ENCODE peak calls at places on chromosomes 1 and 21, in eight cellular contexts. C is fibroblast of pulmonary artery, L is kidney, V is endothelial cell of umbilical vein, R is H9, Q is fibroblast of lung, Z is type B pancreatic cell, U is GM10248. T is an unnamed sample.

GRCh38 chr1:243499711-243500110 is 243.9 kb downstream of the SDCCAG8 start:
- DNase-seq in Q (no peak), C (no peak), Z (no peak), V (no peak), L (no peak), U (no peak), R (no peak), T (no peak)

GRCh38 chr1:88061106-88061829 is 622.8 kb upstream of the PKN2 start:
- DNase-seq in C (peak), V (peak), L (no peak), R (peak), U (peak), Q (peak), Z (no peak), T (peak)

GRCh38 chr1:15286452-15286851 is 39.4 kb downstream of the FHAD1 start:
- DNase-seq in L (no peak), R (no peak), V (no peak), Q (no peak), U (no peak), Z (no peak), C (no peak), T (no peak)

GRCh38 chr1:167424038-167424619 is 94.2 kb downstream of the CD247 start:
- DNase-seq in L (no peak), C (no peak), Q (no peak), U (no peak), Z (no peak), V (no peak), R (no peak), T (no peak)

GRCh38 chr1:48492392-48492791 is 20.4 kb upstream of the SPATA6 start:
- DNase-seq in U (no peak), R (no peak), V (peak), L (no peak), Q (no peak), C (peak), Z (no peak), T (no peak)

GRCh38 chr1:161217831-161218230 is 2.7 kb downstream of the FCER1G start:
- DNase-seq in Z (no peak), R (no peak), V (no peak), Q (no peak), C (no peak), U (no peak), L (no peak), T (no peak)

GRCh38 chr1:53372501-53372951 is 44.7 kb upstream of the LRP8 start:
- DNase-seq in V (no peak), Z (peak), L (peak), R (peak), Q (no peak), U (no peak), C (no peak), T (no peak)

GRCh38 chr1:11692899-11693590 is 1.5 kb downstream of the DRAXIN start:
- DNase-seq in Z (no peak), R (no peak), V (peak), Q (peak), L (no peak), C (peak), U (no peak), T (no peak)

GRCh38 chr1:43232071-43232470 is 37.7 kb upstream of the TMEM125 start:
- DNase-seq in V (peak), L (no peak), Z (no peak), Q (peak), U (no peak), C (peak), R (no peak), T (no peak)

GRCh38 chr1:75791022-75791421 is 5.0 kb downstream of the RABGGTB start:
- DNase-seq in Q (peak), R (no peak), Z (no peak), V (no peak), L (no peak), C (peak), U (no peak), T (no peak)

GRCh38 chr1:194102607-194103006 is 916.2 kb upstream of the B3GALT2 start:
- DNase-seq in R (peak), U (no peak), Z (no peak), Q (no peak), V (no peak), C (no peak), L (no peak), T (no peak)
- TF ChIP-seq CTCF in R (peak), U (no peak), Z (no peak), Q (no peak), V (no peak), C (peak), L (no peak), T (no peak)

DNA sequence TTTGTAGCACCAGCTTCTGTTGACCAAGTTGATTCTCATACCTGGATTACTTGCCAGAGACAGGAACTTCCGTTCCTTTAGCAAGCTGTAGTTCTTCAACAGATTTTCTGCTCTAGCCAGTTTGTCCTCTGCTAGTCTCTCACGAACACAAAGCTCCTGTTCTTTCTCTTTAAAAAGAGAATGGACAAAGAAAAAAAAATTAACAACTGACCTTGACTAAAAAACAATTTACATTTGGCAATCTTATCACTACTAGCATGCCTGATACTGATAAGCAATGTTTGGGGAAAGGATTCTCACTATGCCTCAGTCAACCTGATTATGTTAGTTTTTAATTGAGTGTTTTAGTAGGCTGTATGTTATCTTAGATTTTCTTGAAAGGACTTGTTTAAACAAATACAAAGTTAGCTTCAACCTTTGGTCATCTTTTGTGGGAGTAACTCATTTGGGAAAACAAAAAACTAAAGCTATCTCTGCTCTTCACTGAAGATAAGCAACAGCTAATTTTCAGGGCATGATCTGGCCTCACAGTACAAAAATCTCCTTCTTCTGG is 8.3 kb downstream of the NEK2 start:
- DNase-seq in V (no peak), L (no peak), C (no peak), Q (no peak), Z (no peak), U (no peak), R (no peak), T (no peak)
- TF ChIP-seq CTCF in V (no peak), L (no peak), C (no peak), Q (no peak), Z (no peak), U (no peak), R (no peak), T (no peak)

GRCh38 chr21:44932366-44933181 is 7.3 kb upstream of the SLX9 start:
- DNase-seq in L (peak), C (no peak), U (peak), Q (no peak), V (no peak), Z (no peak), R (no peak), T (peak)
- TF ChIP-seq CTCF in L (peak), C (peak), U (peak), Q (no peak), V (peak), Z (peak), R (peak), T (peak)

GRCh38 chr1:96076589-96076988 is 645.0 kb upstream of the PTBP2 start:
- DNase-seq in L (no peak), Q (no peak), C (no peak), U (no peak), R (no peak), Z (no peak), V (no peak), T (no peak)

GRCh38 chr1:96075704-96076455 is 645.7 kb upstream of the PTBP2 start:
- DNase-seq in Q (peak), R (no peak), U (no peak), L (no peak), C (peak), Z (no peak), V (peak), T (no peak)

DNA sequence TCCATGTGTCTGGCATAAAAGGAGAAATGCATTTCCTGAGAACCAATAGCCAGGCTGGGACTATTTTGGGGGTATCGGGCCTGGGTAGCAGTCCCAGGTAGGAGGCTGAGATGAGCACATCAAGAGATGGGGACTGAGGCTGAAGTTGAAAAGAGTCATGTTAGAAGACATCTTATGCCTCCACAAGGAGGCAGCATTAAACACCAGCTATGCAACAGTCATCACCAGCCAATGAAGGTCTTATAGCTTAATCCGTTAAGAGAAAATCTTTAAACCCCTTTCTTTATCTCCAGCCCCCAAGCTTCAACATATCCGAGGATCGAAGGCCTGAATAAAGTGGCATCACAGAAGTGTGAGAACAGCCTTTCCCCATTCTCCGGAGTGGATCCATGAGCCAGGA is 640.7 kb upstream of the PTBP2 start:
- DNase-seq in U (no peak), V (no peak), R (no peak), C (peak), Q (peak), Z (no peak), L (no peak), T (no peak)
- TF ChIP-seq CTCF in U (no peak), V (no peak), R (peak), C (peak), Q (no peak), Z (no peak), L (no peak), T (no peak)

DNA sequence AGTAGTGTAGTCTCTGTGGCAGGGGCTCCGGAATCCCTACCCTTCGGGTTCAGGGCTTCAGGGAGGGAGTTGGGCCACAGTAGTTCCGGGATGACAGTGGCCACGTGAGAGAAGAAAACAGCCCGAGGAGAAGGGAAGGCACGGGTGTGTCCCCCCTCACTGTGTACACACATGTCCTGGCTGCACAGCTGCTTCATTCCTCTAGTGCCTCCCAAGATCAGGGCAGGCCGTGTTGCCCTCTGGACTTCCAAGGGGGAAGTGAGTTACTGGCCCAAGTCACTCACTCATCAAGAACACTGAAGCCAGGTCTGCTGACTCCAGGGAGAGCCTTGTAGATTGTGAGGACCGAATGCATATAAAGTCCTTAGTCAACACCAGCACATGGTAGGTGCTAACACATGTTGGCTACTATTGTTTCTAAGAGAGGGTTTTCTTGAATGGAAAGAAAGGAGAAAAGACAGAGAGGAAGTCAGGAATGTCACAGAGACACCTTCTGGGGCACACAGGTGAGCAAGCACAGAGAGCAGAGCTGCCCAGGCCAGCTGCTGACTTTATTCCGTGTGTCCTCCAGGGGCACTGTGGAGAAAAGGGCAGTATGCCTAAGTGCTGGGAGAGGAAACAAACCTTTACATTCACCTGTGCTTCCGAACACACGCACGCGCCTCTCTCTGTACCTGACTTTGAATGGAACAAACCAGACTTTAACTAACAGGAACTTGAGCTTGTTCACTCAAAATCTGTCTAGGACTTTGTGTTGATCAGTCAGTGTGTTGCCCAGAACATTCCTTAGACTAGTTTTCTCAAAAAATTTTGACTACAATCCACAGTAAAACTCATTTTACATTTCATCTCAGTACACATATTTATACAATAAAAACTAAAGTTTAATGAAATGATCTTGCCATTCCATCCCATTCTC is 40.0 kb downstream of the LHX4 start:
- DNase-seq in Q (no peak), V (no peak), Z (no peak), C (peak), R (peak), U (no peak), L (no peak), T (no peak)
- TF ChIP-seq CTCF in Q (no peak), V (peak), Z (no peak), C (peak), R (peak), U (no peak), L (peak), T (peak)

DNA sequence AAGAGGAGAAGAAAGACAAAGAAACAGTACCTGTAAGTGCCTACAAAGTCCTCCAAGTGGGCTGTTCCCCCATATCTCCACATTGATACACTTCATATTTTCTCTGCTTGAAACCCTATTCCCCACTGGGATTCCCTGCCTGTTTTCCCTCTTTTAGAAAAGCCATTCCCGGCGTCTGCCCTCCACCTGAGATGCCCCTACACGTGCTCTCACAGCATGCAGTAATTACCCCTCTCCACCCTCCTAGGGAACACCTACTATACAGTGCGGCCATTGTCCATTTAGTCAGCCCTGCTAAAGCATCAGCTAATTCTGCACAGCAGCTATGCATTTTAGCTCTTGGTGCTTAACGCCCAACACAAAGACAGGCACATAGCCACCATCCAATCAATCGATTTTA is 135.7 kb upstream of the TIAM1 start:
- DNase-seq in R (no peak), Q (no peak), C (no peak), U (no peak), V (no peak), Z (no peak), L (no peak), T (no peak)
- TF ChIP-seq CTCF in R (no peak), Q (no peak), C (no peak), U (no peak), V (no peak), Z (no peak), L (no peak), T (no peak)

GRCh38 chr1:179953974-179954493 is 576 bp upstream of the CEP350 start:
- DNase-seq in Z (no peak), V (no peak), C (peak), L (no peak), Q (no peak), R (no peak), U (peak), T (peak)
- TF ChIP-seq CTCF in Z (peak), V (peak), C (peak), L (no peak), Q (no peak), R (peak), U (no peak), T (no peak)

T was measured in GM20000.